ENCODE peak calls at places on chromosomes 13 and 19, in four cellular contexts. B is esophagus squamous epithelium; U is CD8-positive, alpha-beta memory T cell; D is HCT116. N is an unnamed sample.

GRCh38 chr19:54030895-54031586 is 32.7 kb downstream of the VSTM1 start:
- DNase-seq in B (no peak), U (no peak), D (no peak), N (no peak)

GRCh38 chr19:3773814-3774515 is 1.9 kb upstream of the RAX2 start:
- DNase-seq in B (no peak), U (no peak), D (no peak), N (no peak)

GRCh38 chr19:13937479-13938360 is 497 bp downstream of the PODNL1 start:
- DNase-seq in B (no peak), U (no peak), D (no peak), N (no peak)

GRCh38 chr13:101751488-101751887 is 299.0 kb downstream of the ITGBL1 start:
- DNase-seq in B (no peak), U (no peak), D (no peak), N (no peak)

GRCh38 chr19:14425696-14426138 is 6.6 kb upstream of the DDX39A start:
- DNase-seq in B (no peak), U (no peak), D (no peak), N (no peak)

GRCh38 chr19:31266196-31266595 is 83.0 kb downstream of the TSHZ3 start:
- DNase-seq in B (no peak), U (no peak), D (no peak), N (no peak)

GRCh38 chr13:55577082-55577846 is 1563.5 kb upstream of the PRR20A start:
- DNase-seq in B (no peak), U (no peak), D (no peak), N (no peak)

GRCh38 chr19:39183100-39183499 is 13.7 kb upstream of the NCCRP1 start:
- DNase-seq in B (no peak), U (no peak), D (no peak), N (no peak)

GRCh38 chr19:51788936-51789795 is 5.8 kb upstream of the FPR3 start:
- DNase-seq in B (no peak), U (no peak), D (no peak), N (no peak)

GRCh38 chr13:24306632-24307031 is 2.7 kb upstream of the C1QTNF9 start:
- DNase-seq in B (no peak), U (no peak), D (no peak), N (no peak)

GRCh38 chr13:59043016-59043415 is 1120.7 kb downstream of the DIAPH3 start:
- DNase-seq in B (no peak), U (no peak), D (no peak), N (no peak)

GRCh38 chr13:73544175-73544574 is 485.4 kb downstream of the KLF5 start:
- DNase-seq in B (no peak), U (no peak), D (no peak), N (no peak)

GRCh38 chr19:33171916-33172359 is 22.2 kb upstream of the LRP3 start:
- DNase-seq in B (no peak), U (no peak), D (no peak), N (no peak)

GRCh38 chr19:19203012-19203856 is at the start of gene NR2C2AP:
- DNase-seq in B (peak; percentile 32), U (peak; percentile 88), D (peak; percentile 93), N (peak; percentile 94)

GRCh38 chr13:39311619-39312018 is 273.4 kb downstream of the NHLRC3 start:
- DNase-seq in B (no peak), U (no peak), D (no peak), N (no peak)

GRCh38 chr13:44870456-44870929 is 118.8 kb downstream of the NUFIP1 start:
- DNase-seq in B (no peak), U (no peak), D (no peak), N (peak; percentile 25)

GRCh38 chr19:13441810-13442512 is 64.3 kb downstream of the CACNA1A start:
- DNase-seq in B (no peak), U (peak; percentile 13), D (no peak), N (no peak)

GRCh38 chr19:10551698-10552301 is 8.1 kb downstream of the ATG4D start:
- DNase-seq in B (no peak), U (peak; percentile 48), D (peak; percentile 33), N (no peak)

GRCh38 chr13:64505511-64505910 is 2724.6 kb downstream of the PCDH9 start:
- DNase-seq in B (no peak), U (no peak), D (no peak), N (no peak)

GRCh38 chr19:29432677-29433076 is 93.1 kb upstream of the VSTM2B start:
- DNase-seq in B (no peak), U (no peak), D (no peak), N (no peak)

GRCh38 chr19:49936549-49936948 is 7.2 kb upstream of the NUP62 start:
- DNase-seq in B (no peak), U (no peak), D (no peak), N (no peak)

GRCh38 chr13:32246468-32246867 is 68.7 kb downstream of the ZAR1L start:
- DNase-seq in B (no peak), U (no peak), D (peak; percentile 66), N (no peak)

GRCh38 chr13:46642254-46642653 is 89.3 kb downstream of the LRCH1 start:
- DNase-seq in B (no peak), U (no peak), D (no peak), N (no peak)

GRCh38 chr19:5738423-5738822 is 18.0 kb downstream of the CATSPERD start:
- DNase-seq in B (no peak), U (no peak), D (no peak), N (no peak)

GRCh38 chr19:29535984-29536508 is 10.3 kb downstream of the VSTM2B start:
- DNase-seq in B (no peak), U (no peak), D (no peak), N (peak; percentile 33)

GRCh38 chr19:33557720-33558119 is 36.1 kb upstream of the PEPD start:
- DNase-seq in B (no peak), U (no peak), D (no peak), N (no peak)

GRCh38 chr13:110302986-110303385 is 4.0 kb downstream of the COL4A1 start:
- DNase-seq in B (no peak), U (no peak), D (no peak), N (no peak)
- H3K4me1 ChIP-seq in B (peaks cover 94% of the 10 kb centered on the region), U (no peaks in the 10 kb centered on the region), D (no peaks in the 10 kb centered on the region), N (peaks cover 44% of the 10 kb centered on the region)

GRCh38 chr19:40616178-40616577 is 15.0 kb downstream of the LTBP4 start:
- DNase-seq in B (no peak), U (no peak), D (no peak), N (no peak)
- H3K36me3 ChIP-seq in B (peaks cover 12% of the 10 kb centered on the region), U (peaks cover 11% of the 10 kb centered on the region), D (peaks cover 23% of the 10 kb centered on the region), N (peaks cover 63% of the 10 kb centered on the region)

DNA sequence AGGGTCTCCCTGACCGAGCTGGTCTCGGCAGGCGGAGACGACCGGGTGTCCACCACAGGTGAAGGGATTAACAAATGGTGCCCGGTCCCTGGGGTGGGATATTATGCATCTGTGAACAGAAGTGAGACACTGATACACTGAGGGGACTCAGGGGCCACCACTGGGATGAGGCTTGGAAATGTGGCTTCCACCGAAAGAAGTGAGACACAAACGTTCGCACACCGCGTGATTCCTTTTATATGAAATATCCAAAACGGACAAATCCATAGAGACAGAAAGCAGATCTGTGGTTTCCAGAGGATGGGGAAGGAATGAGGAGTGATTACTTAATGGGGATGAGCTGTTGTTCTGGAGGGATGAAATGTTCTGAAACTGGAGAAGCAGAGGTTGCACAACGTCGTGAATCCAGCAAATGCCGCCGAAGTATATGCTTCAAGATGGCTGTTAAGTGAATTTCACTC is 47.5 kb downstream of the C13orf46 start:
- DNase-seq in B (no peak), U (no peak), D (no peak), N (no peak)
- H3K27ac ChIP-seq in B (peak overlapping the region; percentile 77), U (no peak overlapping the region), D (no peak overlapping the region), N (no peak overlapping the region)

GRCh38 chr19:948842-949496 is 23.1 kb downstream of the ARID3A start:
- DNase-seq in B (no peak), U (no peak), D (no peak), N (no peak)
- H3K4me1 ChIP-seq in B (peaks cover 28% of the 10 kb centered on the region), U (peaks cover 18% of the 10 kb centered on the region), D (peaks cover 36% of the 10 kb centered on the region), N (no peaks in the 10 kb centered on the region)

GRCh38 chr13:48042889-48043288 is 5.4 kb downstream of the NUDT15 start:
- DNase-seq in B (no peak), U (no peak), D (no peak), N (no peak)
- H3K36me3 ChIP-seq in B (no peaks in the 10 kb centered on the region), U (no peaks in the 10 kb centered on the region), D (peaks cover 10% of the 10 kb centered on the region), N (peaks cover 4% of the 10 kb centered on the region)

DNA sequence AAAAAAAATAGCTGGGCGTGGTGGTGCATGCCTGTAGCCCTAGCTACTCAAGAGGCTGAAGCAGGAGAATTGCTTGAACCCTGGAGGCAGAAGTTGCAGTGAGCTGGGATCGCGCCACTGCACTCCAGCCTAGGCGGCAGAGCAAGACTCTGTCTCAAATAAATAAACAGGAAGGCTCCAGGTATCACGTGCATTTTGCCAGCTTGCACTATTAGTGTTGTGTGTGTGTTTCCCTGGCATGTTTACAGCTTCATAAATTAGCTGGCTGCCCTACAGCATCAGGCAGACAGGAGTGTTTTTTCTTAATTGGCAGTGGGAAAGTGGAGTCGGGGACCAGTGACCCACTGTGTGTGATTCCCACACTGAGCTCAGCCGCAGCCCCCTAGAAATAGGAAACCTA is 32.6 kb downstream of the SHISA2 start:
- DNase-seq in B (no peak), U (no peak), D (no peak), N (no peak)
- H3K27ac ChIP-seq in B (no peak overlapping the region), U (no peak overlapping the region), D (no peak overlapping the region), N (no peak overlapping the region)

GRCh38 chr13:33278923-33279322 is 6.6 kb downstream of the STARD13 start:
- DNase-seq in B (no peak), U (no peak), D (no peak), N (no peak)
- H3K4me1 ChIP-seq in B (peaks cover 71% of the 10 kb centered on the region), U (no peaks in the 10 kb centered on the region), D (peaks cover 8% of the 10 kb centered on the region), N (peaks cover 10% of the 10 kb centered on the region)

N was measured in ascending aorta.